ENCODE peak calls at places on chromosomes 6 and 20, in four cellular contexts. One of them, this sample, is unnamed.

GRCh38 chr20:1671891-1672669 is 14.5 kb upstream of the SIRPG start:
- DNase-seq in endothelial cell: no peak
- DNase-seq in head of caudate nucleus: peak
- DNase-seq in KG1: no peak
- DNase-seq in this sample: no peak

GRCh38 chr6:155142902-155143609 is 120.8 kb upstream of the CLDN20 start:
- DNase-seq in head of caudate nucleus: no peak
- DNase-seq in endothelial cell: no peak
- DNase-seq in KG1: no peak
- DNase-seq in this sample: no peak

GRCh38 chr6:165755583-165755982 is 92.5 kb upstream of the PDE10A start:
- DNase-seq in head of caudate nucleus: no peak
- DNase-seq in KG1: no peak
- DNase-seq in endothelial cell: no peak
- DNase-seq in this sample: no peak

GRCh38 chr6:44072959-44073611 is 54.2 kb downstream of the MRPL14 start:
- DNase-seq in endothelial cell: peak
- DNase-seq in KG1: no peak
- DNase-seq in head of caudate nucleus: peak
- DNase-seq in this sample: peak

GRCh38 chr6:165308926-165309731 is at the start of gene C6orf118:
- DNase-seq in head of caudate nucleus: peak
- DNase-seq in endothelial cell: peak
- DNase-seq in KG1: peak
- DNase-seq in this sample: no peak

GRCh38 chr6:113018351-113019151 is 671.4 kb downstream of the RFPL4B start:
- DNase-seq in head of caudate nucleus: no peak
- DNase-seq in KG1: no peak
- DNase-seq in endothelial cell: no peak
- DNase-seq in this sample: no peak

GRCh38 chr6:13573669-13574110 is 711 bp upstream of the SIRT5 start:
- DNase-seq in endothelial cell: no peak
- DNase-seq in KG1: no peak
- DNase-seq in head of caudate nucleus: peak
- DNase-seq in this sample: no peak

GRCh38 chr20:25058051-25058796 is at the start of gene ACSS1:
- DNase-seq in endothelial cell: peak
- DNase-seq in head of caudate nucleus: peak
- DNase-seq in KG1: peak
- DNase-seq in this sample: peak

GRCh38 chr6:44002591-44003344 is 124.5 kb downstream of the MRPL14 start:
- DNase-seq in endothelial cell: peak
- DNase-seq in KG1: peak
- DNase-seq in head of caudate nucleus: peak
- DNase-seq in this sample: peak